ENCODE peak calls at places on chromosomes 2 and 18, in five cellular contexts. One of them, this sample, is unnamed.

GRCh38 chr18:31041346-31042067 is 1.0 kb downstream of the DSC3 start:
- DNase-seq in Caco-2: peak; percentile 5
- DNase-seq in brain microvascular endothelial cell: no peak
- DNase-seq in IMR-90: no peak
- DNase-seq in cardiac muscle cell: peak; percentile 40
- DNase-seq in this sample: no peak

GRCh38 chr2:119431155-119431975 is at the start of gene TMEM37:
- DNase-seq in cardiac muscle cell: peak; percentile 91
- DNase-seq in brain microvascular endothelial cell: peak; percentile 38
- DNase-seq in IMR-90: peak; percentile 15
- DNase-seq in Caco-2: peak; percentile 90
- DNase-seq in this sample: peak; percentile 83

GRCh38 chr2:46257476-46257875 is 39.7 kb upstream of the EPAS1 start:
- DNase-seq in cardiac muscle cell: no peak
- DNase-seq in IMR-90: peak; percentile 78
- DNase-seq in Caco-2: no peak
- DNase-seq in brain microvascular endothelial cell: peak; percentile 59
- DNase-seq in this sample: peak; percentile 67

GRCh38 chr2:111161971-111162370 is 41.3 kb downstream of the BCL2L11 start:
- DNase-seq in cardiac muscle cell: no peak
- DNase-seq in brain microvascular endothelial cell: no peak
- DNase-seq in IMR-90: no peak
- DNase-seq in Caco-2: no peak
- DNase-seq in this sample: no peak

GRCh38 chr2:204321910-204322765 is 223.1 kb upstream of the PARD3B start:
- DNase-seq in IMR-90: peak; percentile 62
- DNase-seq in brain microvascular endothelial cell: no peak
- DNase-seq in cardiac muscle cell: no peak
- DNase-seq in Caco-2: no peak
- DNase-seq in this sample: no peak

GRCh38 chr2:45930396-45930792 is 278.9 kb downstream of the PRKCE start:
- DNase-seq in cardiac muscle cell: no peak
- DNase-seq in brain microvascular endothelial cell: no peak
- DNase-seq in IMR-90: peak; percentile 74
- DNase-seq in Caco-2: peak; percentile 51
- DNase-seq in this sample: peak; percentile 68

GRCh38 chr2:205024822-205025518 is 479.7 kb downstream of the PARD3B start:
- DNase-seq in IMR-90: peak; percentile 98
- DNase-seq in cardiac muscle cell: peak; percentile 10
- DNase-seq in brain microvascular endothelial cell: peak; percentile 96
- DNase-seq in Caco-2: no peak
- DNase-seq in this sample: peak; percentile 96

GRCh38 chr2:102253140-102253752 is 58.1 kb upstream of the IL1RL1 start:
- DNase-seq in brain microvascular endothelial cell: no peak
- DNase-seq in IMR-90: no peak
- DNase-seq in Caco-2: no peak
- DNase-seq in cardiac muscle cell: no peak
- DNase-seq in this sample: no peak

GRCh38 chr2:183927367-183928355 is 670.7 kb upstream of the ZNF804A start:
- DNase-seq in brain microvascular endothelial cell: peak; percentile 89
- DNase-seq in IMR-90: peak; percentile 12
- DNase-seq in Caco-2: no peak
- DNase-seq in cardiac muscle cell: no peak
- DNase-seq in this sample: no peak

GRCh38 chr2:135097532-135098231 is 45.6 kb downstream of the RAB3GAP1 start:
- DNase-seq in IMR-90: no peak
- DNase-seq in brain microvascular endothelial cell: no peak
- DNase-seq in cardiac muscle cell: no peak
- DNase-seq in Caco-2: no peak
- DNase-seq in this sample: no peak

GRCh38 chr18:55500316-55501086 is 87.5 kb downstream of the TCF4 start:
- DNase-seq in Caco-2: no peak
- DNase-seq in cardiac muscle cell: no peak
- DNase-seq in brain microvascular endothelial cell: no peak
- DNase-seq in IMR-90: peak; percentile 92
- DNase-seq in this sample: peak; percentile 52

GRCh38 chr2:103823847-103824246 is 1030.1 kb upstream of the POU3F3 start:
- DNase-seq in IMR-90: no peak
- DNase-seq in cardiac muscle cell: no peak
- DNase-seq in brain microvascular endothelial cell: no peak
- DNase-seq in Caco-2: no peak
- DNase-seq in this sample: no peak

GRCh38 chr18:9741821-9742541 is 33.9 kb downstream of the RAB31 start:
- DNase-seq in brain microvascular endothelial cell: peak; percentile 61
- DNase-seq in cardiac muscle cell: peak; percentile 19
- DNase-seq in IMR-90: no peak
- DNase-seq in Caco-2: no peak
- DNase-seq in this sample: peak; percentile 47

GRCh38 chr18:79385326-79385725 is 10.4 kb upstream of the NFATC1 start:
- DNase-seq in cardiac muscle cell: no peak
- DNase-seq in Caco-2: no peak
- DNase-seq in brain microvascular endothelial cell: no peak
- DNase-seq in IMR-90: no peak
- DNase-seq in this sample: no peak

GRCh38 chr2:33146112-33146511 is 199.4 kb downstream of the LTBP1 start:
- DNase-seq in brain microvascular endothelial cell: peak; percentile 53
- DNase-seq in cardiac muscle cell: no peak
- DNase-seq in Caco-2: no peak
- DNase-seq in IMR-90: peak; percentile 66
- DNase-seq in this sample: no peak

GRCh38 chr18:47594621-47595086 is 335.8 kb downstream of the SMAD2 start:
- DNase-seq in cardiac muscle cell: no peak
- DNase-seq in IMR-90: no peak
- DNase-seq in Caco-2: no peak
- DNase-seq in brain microvascular endothelial cell: no peak
- DNase-seq in this sample: no peak

GRCh38 chr2:39521876-39522517 is 84.9 kb upstream of the MAP4K3 start:
- DNase-seq in cardiac muscle cell: no peak
- DNase-seq in Caco-2: no peak
- DNase-seq in IMR-90: no peak
- DNase-seq in brain microvascular endothelial cell: no peak
- DNase-seq in this sample: peak; percentile 49

GRCh38 chr2:55163258-55163657 is 68.8 kb downstream of the CLHC1 start:
- DNase-seq in cardiac muscle cell: no peak
- DNase-seq in brain microvascular endothelial cell: peak; percentile 73
- DNase-seq in IMR-90: peak; percentile 71
- DNase-seq in Caco-2: no peak
- DNase-seq in this sample: peak; percentile 88

GRCh38 chr2:81304154-81304830 is 999.7 kb upstream of the LRRTM1 start:
- DNase-seq in IMR-90: no peak
- DNase-seq in brain microvascular endothelial cell: no peak
- DNase-seq in cardiac muscle cell: no peak
- DNase-seq in Caco-2: peak; percentile 5
- DNase-seq in this sample: no peak

GRCh38 chr18:68826111-68826510 is 28.2 kb downstream of the CCDC102B start:
- DNase-seq in Caco-2: no peak
- DNase-seq in brain microvascular endothelial cell: no peak
- DNase-seq in cardiac muscle cell: no peak
- DNase-seq in IMR-90: no peak
- DNase-seq in this sample: peak; percentile 40

GRCh38 chr2:159090514-159091201 is 122.2 kb downstream of the TANC1 start:
- DNase-seq in IMR-90: peak; percentile 38
- DNase-seq in Caco-2: no peak
- DNase-seq in cardiac muscle cell: peak; percentile 37
- DNase-seq in brain microvascular endothelial cell: no peak
- DNase-seq in this sample: no peak

GRCh38 chr2:146916914-146917313 is 927.9 kb upstream of the ACVR2A start:
- DNase-seq in Caco-2: no peak
- DNase-seq in cardiac muscle cell: no peak
- DNase-seq in IMR-90: no peak
- DNase-seq in brain microvascular endothelial cell: no peak
- DNase-seq in this sample: no peak

GRCh38 chr18:46071894-46072867 is at the start of gene PSTPIP2:
- DNase-seq in cardiac muscle cell: peak; percentile 82
- DNase-seq in Caco-2: peak; percentile 65
- DNase-seq in IMR-90: peak; percentile 54
- DNase-seq in brain microvascular endothelial cell: peak; percentile 47
- DNase-seq in this sample: peak; percentile 89

GRCh38 chr2:88959480-88960204 is 268.2 kb downstream of the RPIA start:
- DNase-seq in cardiac muscle cell: no peak
- DNase-seq in brain microvascular endothelial cell: no peak
- DNase-seq in IMR-90: peak; percentile 12
- DNase-seq in Caco-2: no peak
- DNase-seq in this sample: no peak
- TF ChIP-seq CTCF in cardiac muscle cell: peak; percentile 16
- TF ChIP-seq CTCF in brain microvascular endothelial cell: no peak
- TF ChIP-seq CTCF in IMR-90: no peak
- TF ChIP-seq CTCF in Caco-2: peak; percentile 11
- TF ChIP-seq CTCF in this sample: peak; percentile 13

DNA sequence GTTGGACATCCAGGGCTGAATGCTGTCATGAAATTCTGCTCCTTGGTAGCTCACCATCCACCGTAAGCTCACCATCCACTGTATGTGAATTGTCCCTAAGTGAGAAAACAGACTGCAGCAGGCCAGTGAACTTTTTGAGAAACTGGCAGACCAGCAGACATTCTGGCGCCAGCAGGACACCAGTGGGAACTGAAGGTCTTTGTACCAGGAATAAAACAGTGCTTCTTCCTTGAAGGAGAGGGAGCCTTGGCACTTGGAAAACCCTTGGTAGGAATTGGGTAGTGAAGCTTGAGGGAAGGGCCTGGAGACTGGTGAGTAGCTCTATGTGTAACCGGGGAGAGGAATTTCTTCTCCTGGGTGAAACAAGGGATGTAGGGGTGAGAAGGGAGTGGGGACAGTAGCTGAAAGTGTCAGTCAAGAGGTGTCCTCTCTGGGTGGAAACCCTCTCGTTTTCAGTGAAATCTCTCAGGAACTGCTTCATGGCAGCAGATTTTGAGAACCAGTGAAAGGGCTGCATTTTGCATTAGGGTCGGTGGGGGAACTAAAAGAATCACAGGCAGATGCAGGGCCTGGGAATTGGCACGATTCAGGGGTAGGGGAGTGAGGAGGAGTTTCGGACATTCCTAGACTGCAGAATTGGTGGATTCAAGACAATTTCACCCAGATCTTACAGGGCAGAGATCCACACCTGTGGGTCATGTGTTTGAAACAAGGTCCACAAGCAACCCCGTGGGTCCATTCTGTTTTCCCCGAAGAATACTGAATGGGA is 131.4 kb upstream of the DLX2 start:
- DNase-seq in cardiac muscle cell: no peak
- DNase-seq in Caco-2: no peak
- DNase-seq in brain microvascular endothelial cell: no peak
- DNase-seq in IMR-90: no peak
- DNase-seq in this sample: no peak
- H3K4me3 ChIP-seq in cardiac muscle cell: peak overlapping the region; percentile 35
- H3K4me3 ChIP-seq in Caco-2: no peak overlapping the region
- H3K4me3 ChIP-seq in brain microvascular endothelial cell: peak overlapping the region; percentile 57
- H3K4me3 ChIP-seq in IMR-90: no peak overlapping the region
- H3K4me3 ChIP-seq in this sample: peak overlapping the region; percentile 54

GRCh38 chr2:74414475-74414874 is 6.9 kb downstream of the C2orf81 start:
- DNase-seq in brain microvascular endothelial cell: no peak
- DNase-seq in cardiac muscle cell: no peak
- DNase-seq in Caco-2: no peak
- DNase-seq in IMR-90: no peak
- DNase-seq in this sample: no peak

GRCh38 chr2:74413001-74413698 is 8.3 kb downstream of the C2orf81 start:
- DNase-seq in cardiac muscle cell: no peak
- DNase-seq in IMR-90: no peak
- DNase-seq in Caco-2: no peak
- DNase-seq in brain microvascular endothelial cell: no peak
- DNase-seq in this sample: no peak

GRCh38 chr2:74416721-74417120 is 4.7 kb downstream of the C2orf81 start:
- DNase-seq in IMR-90: no peak
- DNase-seq in cardiac muscle cell: no peak
- DNase-seq in brain microvascular endothelial cell: no peak
- DNase-seq in Caco-2: no peak
- DNase-seq in this sample: no peak

GRCh38 chr2:74415762-74416395 is 5.5 kb downstream of the C2orf81 start:
- DNase-seq in Caco-2: no peak
- DNase-seq in cardiac muscle cell: no peak
- DNase-seq in brain microvascular endothelial cell: no peak
- DNase-seq in IMR-90: no peak
- DNase-seq in this sample: no peak

GRCh38 chr2:74414913-74415761 is 6.3 kb downstream of the C2orf81 start:
- DNase-seq in Caco-2: no peak
- DNase-seq in IMR-90: no peak
- DNase-seq in brain microvascular endothelial cell: no peak
- DNase-seq in cardiac muscle cell: no peak
- DNase-seq in this sample: peak; percentile 63
- TF ChIP-seq CTCF in Caco-2: no peak
- TF ChIP-seq CTCF in IMR-90: no peak
- TF ChIP-seq CTCF in brain microvascular endothelial cell: peak; percentile 46
- TF ChIP-seq CTCF in cardiac muscle cell: peak; percentile 49
- TF ChIP-seq CTCF in this sample: peak; percentile 29

GRCh38 chr18:12993439-12993838 is 2.3 kb downstream of the CEP192 start:
- DNase-seq in Caco-2: no peak
- DNase-seq in brain microvascular endothelial cell: no peak
- DNase-seq in cardiac muscle cell: no peak
- DNase-seq in IMR-90: no peak
- DNase-seq in this sample: no peak
- H3K4me3 ChIP-seq in Caco-2: no peak overlapping the region
- H3K4me3 ChIP-seq in brain microvascular endothelial cell: no peak overlapping the region
- H3K4me3 ChIP-seq in cardiac muscle cell: no peak overlapping the region
- H3K4me3 ChIP-seq in IMR-90: no peak overlapping the region
- H3K4me3 ChIP-seq in this sample: no peak overlapping the region

This sample was measured in foreskin fibroblast.